ENCODE peak calls at places on chromosome 3, in five cellular contexts. N is activated CD4-positive, CD25-positive, alpha-beta regulatory T cell; K is HFFc6; F is activated CD4-positive, alpha-beta T cell treated with anti-CD3 and anti-CD28 coated beads, Interleukin-2, amount 10 ng/mL, durations not matched to agents 24 days and 14 days; B is stimulated activated CD8-positive, alpha-beta memory T cell treated with anti-CD3 and anti-CD28 coated beads, Interleukin-15, amount 100 ng/mL, for 1 hour. H is an unnamed sample.

GRCh38 chr3:36957862-36958686 is 13.2 kb upstream of the TRANK1 start:
- DNase-seq in F (no peak), K (peak), B (no peak), N (no peak), H (no peak)

GRCh38 chr3:126414406-126414805 is 19.7 kb downstream of the CFAP100 start:
- DNase-seq in F (no peak), B (no peak), N (no peak), K (no peak), H (no peak)

GRCh38 chr3:123449092-123449985 is 449 bp upstream of the ADCY5 start:
- DNase-seq in K (no peak), N (no peak), F (peak), B (no peak), H (no peak)

GRCh38 chr3:52532517-52532837 is 1.2 kb downstream of the NT5DC2 start:
- DNase-seq in B (no peak), N (no peak), F (no peak), K (peak), H (no peak)

GRCh38 chr3:48832691-48833090 is 15.0 kb downstream of the PRKAR2A start:
- DNase-seq in B (no peak), F (no peak), N (no peak), K (no peak), H (no peak)

GRCh38 chr3:171981271-171981605 is 58.1 kb upstream of the FNDC3B start:
- DNase-seq in N (no peak), F (no peak), B (no peak), K (no peak), H (no peak)

GRCh38 chr3:85626662-85627061 is 667.9 kb downstream of the CADM2 start:
- DNase-seq in F (no peak), K (no peak), N (no peak), B (no peak), H (no peak)

GRCh38 chr3:187913617-187914033 is 168.4 kb upstream of the BCL6 start:
- DNase-seq in N (no peak), B (no peak), F (peak), K (peak), H (no peak)

GRCh38 chr3:69811452-69812401 is 72.5 kb downstream of the MITF start:
- DNase-seq in F (no peak), N (no peak), K (no peak), B (no peak), H (no peak)

GRCh38 chr3:188772886-188773285 is 398.9 kb upstream of the TPRG1 start:
- DNase-seq in B (no peak), N (no peak), F (no peak), K (peak), H (no peak)

GRCh38 chr3:109924196-109924595 is 586.9 kb upstream of the DPPA4 start:
- DNase-seq in B (no peak), K (no peak), F (no peak), N (no peak), H (no peak)

GRCh38 chr3:104906001-104906639 is 460.6 kb upstream of the ALCAM start:
- DNase-seq in N (no peak), K (no peak), B (no peak), F (no peak), H (no peak)

GRCh38 chr3:97350976-97351375 is 413.6 kb upstream of the ARL6 start:
- DNase-seq in K (no peak), B (no peak), F (no peak), N (no peak), H (no peak)

GRCh38 chr3:144028798-144029411 is 57.3 kb downstream of the DIPK2A start:
- DNase-seq in K (no peak), B (no peak), F (no peak), N (no peak), H (no peak)

GRCh38 chr3:45795509-45795881 is 841 bp downstream of the SLC6A20 start:
- DNase-seq in B (no peak), N (no peak), F (no peak), K (no peak), H (no peak)

GRCh38 chr3:182424006-182424405 is 369.3 kb upstream of the ATP11B start:
- DNase-seq in F (no peak), B (no peak), N (no peak), K (no peak), H (no peak)

GRCh38 chr3:33211444-33211843 is 7.2 kb downstream of the SUSD5 start:
- DNase-seq in F (no peak), K (peak), B (no peak), N (no peak), H (no peak)

GRCh38 chr3:37491776-37492175 is 317.4 kb upstream of the LRRFIP2 start:
- DNase-seq in F (no peak), K (no peak), B (no peak), N (no peak), H (no peak)

GRCh38 chr3:141412936-141413354 is 44.6 kb downstream of the ZBTB38 start:
- DNase-seq in F (no peak), B (no peak), K (peak), N (no peak), H (peak)

GRCh38 chr3:50338989-50339388 is 1.6 kb downstream of the RASSF1 start:
- DNase-seq in F (peak), N (no peak), K (no peak), B (no peak), H (no peak)

GRCh38 chr3:162270059-162270458 is 773.5 kb downstream of the OTOL1 start:
- DNase-seq in F (no peak), N (no peak), K (no peak), B (no peak), H (no peak)

GRCh38 chr3:47714606-47715005 is 67.1 kb downstream of the SMARCC1 start:
- DNase-seq in B (no peak), F (no peak), N (no peak), K (no peak), H (no peak)

H was measured in tibial nerve.